ENCODE peak calls at places on chromosomes 2 and 18, in seven cellular contexts. I is stimulated activated naive CD8-positive, alpha-beta T cell treated with anti-CD3 and anti-CD28 coated beads, Interleukin-15, amount 100 ng/mL, for 72 hours; Y is sigmoid colon; J is fibroblast of the aortic adventitia; C is NCI-H1436; Q is AG04450; W is stimulated activated CD8-positive, alpha-beta memory T cell treated with anti-CD3 and anti-CD28 coated beads, Interleukin-2, amount 100 ng/mL, for 48 hours. H is an unnamed sample.
A peak's percentile ranks its signal among the peaks of the same experiment; 100 is the strongest.

GRCh38 chr2:20103514-20103913 is 52.1 kb upstream of the LAPTM4A start:
- DNase-seq in I (no peak), Y (no peak), J (no peak), C (no peak), Q (no peak), W (no peak), H (peak; percentile 26)

GRCh38 chr2:191701696-191702095 is 23.8 kb downstream of the NABP1 start:
- DNase-seq in I (no peak), Y (no peak), J (peak; percentile 48), C (no peak), Q (no peak), W (no peak), H (peak; percentile 35)

GRCh38 chr2:105749583-105750399 is 5.1 kb downstream of the NCK2 start:
- DNase-seq in I (peak; percentile 42), Y (no peak), J (no peak), C (no peak), Q (no peak), W (no peak), H (peak; percentile 30)

GRCh38 chr2:54456526-54457325 is 599 bp downstream of the SPTBN1 start:
- DNase-seq in I (peak; percentile 14), Y (peak; percentile 73), J (no peak), C (peak; percentile 64), Q (no peak), W (no peak), H (peak; percentile 42)

GRCh38 chr2:121992700-121993099 is 237.2 kb downstream of the TSN start:
- DNase-seq in I (no peak), Y (no peak), J (no peak), C (no peak), Q (no peak), W (no peak), H (no peak)

GRCh38 chr2:29130295-29130694 is 15.1 kb downstream of the CLIP4 start:
- DNase-seq in I (peak; percentile 29), Y (no peak), J (peak; percentile 90), C (peak; percentile 12), Q (no peak), W (no peak), H (peak; percentile 89)

GRCh38 chr18:10518595-10519273 is 7.1 kb upstream of the NAPG start:
- DNase-seq in I (no peak), Y (peak; percentile 83), J (peak; percentile 39), C (no peak), Q (no peak), W (no peak), H (peak; percentile 42)

GRCh38 chr2:44211183-44211582 is 42.5 kb downstream of the PPM1B start:
- DNase-seq in I (no peak), Y (no peak), J (no peak), C (no peak), Q (no peak), W (no peak), H (no peak)

GRCh38 chr2:24724111-24724775 is 68.9 kb downstream of the PTRHD1 start:
- DNase-seq in I (no peak), Y (no peak), J (no peak), C (no peak), Q (no peak), W (no peak), H (no peak)

GRCh38 chr2:38105911-38106310 is 30.0 kb upstream of the CYP1B1 start:
- DNase-seq in I (no peak), Y (no peak), J (no peak), C (no peak), Q (no peak), W (no peak), H (no peak)